ENCODE peak calls at places on chromosomes 3 and 15, in four cellular contexts. One of them, this sample, is unnamed.
A peak's percentile ranks its signal among the peaks of the same experiment; 100 is the strongest.

GRCh38 chr3:143895805-143896204 is 47.5 kb upstream of the SLC9A9 start:
- DNase-seq in nucleus accumbens: no peak
- DNase-seq in mesothelial cell of epicardium: no peak
- DNase-seq in NCI-H2081: no peak
- DNase-seq in this sample: no peak

GRCh38 chr15:52146261-52146660 is 33.7 kb upstream of the BCL2L10 start:
- DNase-seq in mesothelial cell of epicardium: no peak
- DNase-seq in NCI-H2081: no peak
- DNase-seq in nucleus accumbens: no peak
- DNase-seq in this sample: no peak

GRCh38 chr3:105868450-105868744 is 415 bp downstream of the CBLB start:
- DNase-seq in nucleus accumbens: no peak
- DNase-seq in mesothelial cell of epicardium: peak; percentile 41
- DNase-seq in NCI-H2081: peak; percentile 52
- DNase-seq in this sample: peak; percentile 76

GRCh38 chr3:141895731-141896130 is 19.3 kb downstream of the ATP1B3 start:
- DNase-seq in NCI-H2081: no peak
- DNase-seq in mesothelial cell of epicardium: no peak
- DNase-seq in nucleus accumbens: no peak
- DNase-seq in this sample: no peak

GRCh38 chr15:40756938-40757337 is 1.9 kb upstream of the RMDN3 start:
- DNase-seq in mesothelial cell of epicardium: no peak
- DNase-seq in nucleus accumbens: no peak
- DNase-seq in NCI-H2081: peak; percentile 49
- DNase-seq in this sample: no peak

GRCh38 chr15:59492389-59493377 is 54.7 kb downstream of the FAM81A start:
- DNase-seq in NCI-H2081: peak; percentile 74
- DNase-seq in nucleus accumbens: peak; percentile 2
- DNase-seq in mesothelial cell of epicardium: peak; percentile 26
- DNase-seq in this sample: peak; percentile 72

GRCh38 chr3:118966700-118967099 is 67.9 kb downstream of the IGSF11 start:
- DNase-seq in NCI-H2081: no peak
- DNase-seq in nucleus accumbens: no peak
- DNase-seq in mesothelial cell of epicardium: no peak
- DNase-seq in this sample: no peak

GRCh38 chr3:11143476-11143875 is 10.8 kb upstream of the HRH1 start:
- DNase-seq in mesothelial cell of epicardium: no peak
- DNase-seq in nucleus accumbens: no peak
- DNase-seq in NCI-H2081: no peak
- DNase-seq in this sample: no peak